ENCODE peak calls at places on chromosomes 2 and 18, in six cellular contexts. M, J, U, L, B and X are unnamed samples.

GRCh38 chr2:238942941-238943715 is 95.2 kb downstream of the TWIST2 start:
- DNase-seq in M (no peak), J (no peak), U (no peak), L (no peak), B (no peak), X (no peak)

GRCh38 chr18:77557030-77557429 is 307.4 kb downstream of the GALR1 start:
- DNase-seq in M (no peak), J (no peak), U (no peak), L (no peak), B (peak), X (no peak)

GRCh38 chr18:35524236-35524635 is 26.5 kb upstream of the INO80C start:
- DNase-seq in M (no peak), J (no peak), U (no peak), L (no peak), B (no peak), X (no peak)

GRCh38 chr2:216842634-216843033 is 17.2 kb downstream of the TNP1 start:
- DNase-seq in M (no peak), J (no peak), U (no peak), L (no peak), B (no peak), X (no peak)

GRCh38 chr18:9522952-9523351 is 47.6 kb downstream of the RALBP1 start:
- DNase-seq in M (no peak), J (no peak), U (no peak), L (no peak), B (no peak), X (no peak)

GRCh38 chr18:37270046-37270665 is 295.4 kb downstream of the CELF4 start:
- DNase-seq in M (no peak), J (peak), U (no peak), L (peak), B (peak), X (peak)

GRCh38 chr2:238108423-238109201 is 8.5 kb downstream of the ESPNL start:
- DNase-seq in M (no peak), J (no peak), U (no peak), L (no peak), B (no peak), X (no peak)

GRCh38 chr2:191710411-191710900 is 32.5 kb downstream of the NABP1 start:
- DNase-seq in M (no peak), J (no peak), U (no peak), L (peak), B (peak), X (no peak)

GRCh38 chr2:231162036-231162345 is 36.4 kb upstream of the ARMC9 start:
- DNase-seq in M (no peak), J (no peak), U (no peak), L (peak), B (peak), X (peak)

GRCh38 chr2:101763496-101764333 is 66.2 kb downstream of the MAP4K4 start:
- DNase-seq in M (no peak), J (no peak), U (no peak), L (no peak), B (no peak), X (no peak)

GRCh38 chr2:59684101-59684770 is 869.2 kb downstream of the BCL11A start:
- DNase-seq in M (no peak), J (no peak), U (no peak), L (no peak), B (no peak), X (no peak)

GRCh38 chr2:231939022-231939421 is 12.8 kb upstream of the NPPC start:
- DNase-seq in M (no peak), J (no peak), U (no peak), L (no peak), B (no peak), X (no peak)

GRCh38 chr2:149021761-149022160 is 16.7 kb upstream of the LYPD6B start:
- DNase-seq in M (no peak), J (no peak), U (no peak), L (no peak), B (no peak), X (no peak)

GRCh38 chr2:63124209-63124608 is 73.6 kb downstream of the OTX1 start:
- DNase-seq in M (no peak), J (no peak), U (no peak), L (no peak), B (no peak), X (no peak)

GRCh38 chr2:37156071-37156856 is 516 bp downstream of the EIF2AK2 start:
- DNase-seq in M (no peak), J (peak), U (no peak), L (peak), B (peak), X (peak)

GRCh38 chr2:33323957-33324356 is 152.5 kb upstream of the RASGRP3 start:
- DNase-seq in M (no peak), J (no peak), U (no peak), L (no peak), B (peak), X (no peak)